ENCODE peak calls at places on chromosomes 6 and 20, in nine cellular contexts. R is heart right ventricle; A is AG09309; O is left ventricle myocardium inferior; F is IMR-90; S is heart left ventricle; Q is CD8-positive, alpha-beta T cell; L is foreskin fibroblast; V is Jurkat, Clone E6-1. Z is an unnamed sample.

GRCh38 chr20:43220612-43221011 is 30.9 kb upstream of the PTPRT start:
- DNase-seq in A (no peak), L (no peak), O (no peak), F (peak; percentile 3), R (no peak), V (no peak), S (no peak), Q (no peak), Z (no peak)

GRCh38 chr20:11333634-11334033 is 584.1 kb upstream of the BTBD3 start:
- DNase-seq in V (no peak), Q (no peak), S (no peak), O (no peak), R (no peak), L (no peak), F (no peak), A (no peak), Z (no peak)

GRCh38 chr6:149313070-149313469 is 4.4 kb upstream of the TAB2 start:
- DNase-seq in Q (no peak), R (no peak), S (no peak), O (no peak), V (no peak), L (no peak), A (no peak), F (no peak), Z (no peak)

GRCh38 chr20:7851031-7851490 is 89.2 kb downstream of the HAO1 start:
- DNase-seq in V (no peak), S (no peak), L (peak; percentile 77), Q (no peak), O (no peak), A (peak; percentile 17), R (no peak), F (peak; percentile 11), Z (no peak)

GRCh38 chr6:166955121-166955864 is 1.1 kb downstream of the RNASET2 start:
- DNase-seq in O (peak; percentile 42), L (peak; percentile 26), V (no peak), S (no peak), F (no peak), Q (peak; percentile 59), R (peak; percentile 24), A (no peak), Z (peak; percentile 49)

GRCh38 chr20:52676282-52676995 is 295.7 kb upstream of the TSHZ2 start:
- DNase-seq in S (no peak), V (no peak), R (no peak), O (no peak), F (no peak), A (no peak), L (no peak), Q (no peak), Z (no peak)

GRCh38 chr20:61662946-61663460 is 402.7 kb downstream of the TAF4 start:
- DNase-seq in V (no peak), O (no peak), S (no peak), L (no peak), F (no peak), R (no peak), A (no peak), Q (no peak), Z (no peak)

GRCh38 chr6:551405-551804 is 105.5 kb downstream of the HUS1B start:
- DNase-seq in L (peak; percentile 72), F (peak; percentile 51), S (no peak), A (no peak), R (no peak), V (no peak), Q (no peak), O (no peak), Z (no peak)

GRCh38 chr6:108078191-108078590 is 3.6 kb upstream of the OSTM1 start:
- DNase-seq in L (no peak), F (no peak), A (no peak), O (no peak), Q (no peak), V (no peak), S (no peak), R (no peak), Z (no peak)

GRCh38 chr6:161544801-161545490 is 271.1 kb upstream of the AGPAT4 start:
- DNase-seq in V (no peak), R (no peak), Q (no peak), F (no peak), O (no peak), A (no peak), S (no peak), L (no peak), Z (no peak)

GRCh38 chr6:35970181-35970580 is 49.3 kb upstream of the SRPK1 start:
- DNase-seq in O (no peak), R (no peak), L (peak; percentile 78), F (peak; percentile 80), A (peak; percentile 33), V (no peak), Q (no peak), S (no peak), Z (no peak)

GRCh38 chr6:157887892-157888291 is 64.8 kb downstream of the SNX9 start:
- DNase-seq in F (no peak), S (no peak), A (no peak), Q (no peak), V (no peak), R (no peak), O (no peak), L (no peak), Z (no peak)

GRCh38 chr6:134288538-134289203 is 29.2 kb downstream of the SGK1 start:
- DNase-seq in R (no peak), Q (no peak), A (peak; percentile 85), V (peak; percentile 68), F (peak; percentile 94), O (no peak), L (peak; percentile 89), S (no peak), Z (peak; percentile 38)

GRCh38 chr6:134289204-134289575 is 28.7 kb downstream of the SGK1 start:
- DNase-seq in S (no peak), V (no peak), L (peak; percentile 58), F (peak; percentile 54), A (no peak), O (no peak), R (no peak), Q (no peak), Z (no peak)

GRCh38 chr6:134291156-134291555 is 26.8 kb downstream of the SGK1 start:
- DNase-seq in S (no peak), O (no peak), F (no peak), Q (no peak), L (no peak), V (no peak), R (no peak), A (no peak), Z (no peak)

GRCh38 chr6:134282816-134283215 is 35.1 kb downstream of the SGK1 start:
- DNase-seq in V (no peak), A (no peak), O (no peak), S (no peak), R (no peak), L (peak; percentile 12), Q (no peak), F (no peak), Z (no peak)

GRCh38 chr6:134287863-134288537 is 29.9 kb downstream of the SGK1 start:
- DNase-seq in F (peak; percentile 74), V (no peak), R (no peak), Q (no peak), S (no peak), A (no peak), L (no peak), O (no peak), Z (no peak)
- H3K4me3 ChIP-seq in F (no peak overlapping the region), V (no peak overlapping the region), R (no peak overlapping the region), Q (no peak overlapping the region), S (no peak overlapping the region), A (no peak overlapping the region), L (no peak overlapping the region), O (no peak overlapping the region), Z (no peak overlapping the region)

GRCh38 chr20:37872161-37872560 is 30.8 kb upstream of the VSTM2L start:
- DNase-seq in R (no peak), V (no peak), A (no peak), S (no peak), O (no peak), Q (no peak), L (no peak), F (no peak), Z (no peak)
- H3K4me3 ChIP-seq in R (no peak overlapping the region), V (no peak overlapping the region), A (no peak overlapping the region), S (no peak overlapping the region), O (no peak overlapping the region), Q (no peak overlapping the region), L (no peak overlapping the region), F (no peak overlapping the region), Z (no peak overlapping the region)

DNA sequence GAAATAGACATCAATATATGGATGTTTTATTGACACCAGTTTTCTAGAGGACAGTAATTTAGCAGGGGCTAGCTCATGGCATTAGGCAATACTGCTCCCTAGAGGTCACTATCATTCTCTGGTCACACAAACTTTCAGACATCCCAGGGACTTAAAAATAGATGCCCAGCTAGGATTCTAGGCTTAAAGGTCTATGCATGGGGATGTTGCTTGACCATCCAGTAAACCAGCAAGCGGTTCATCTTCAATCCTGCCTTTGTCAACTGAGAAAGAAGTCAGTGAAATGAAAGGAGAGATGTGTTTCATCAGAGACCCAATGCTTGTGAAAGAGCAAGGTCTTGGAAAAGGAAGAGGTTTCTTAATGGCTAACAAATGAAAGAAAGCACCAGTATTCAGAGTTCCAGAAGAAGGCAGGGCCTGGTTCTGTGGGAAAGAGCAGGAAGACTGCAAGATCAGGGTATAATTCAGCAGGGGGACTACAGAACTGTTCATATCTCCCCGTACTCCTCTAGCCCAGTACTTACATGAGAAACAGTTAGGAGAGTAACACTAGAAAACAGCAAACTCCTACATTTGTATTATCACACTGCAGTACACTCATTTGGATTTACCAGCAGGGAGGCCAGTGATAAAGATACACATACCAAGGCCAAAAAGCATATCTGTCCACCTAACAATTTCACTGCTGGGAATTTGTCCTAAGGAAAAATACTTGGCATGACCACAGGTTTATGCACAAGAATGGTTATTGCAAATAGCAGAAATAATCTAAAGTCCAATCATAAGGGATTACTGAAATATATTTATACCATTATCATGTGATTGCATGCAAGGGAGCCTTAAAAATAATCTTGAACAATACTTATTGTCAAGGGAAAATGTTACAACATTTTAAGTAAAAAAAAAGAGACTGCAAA is 151.4 kb upstream of the LAMA2 start:
- DNase-seq in Q (no peak), S (no peak), O (no peak), A (peak; percentile 34), F (peak; percentile 66), V (peak; percentile 17), R (no peak), L (peak; percentile 79), Z (no peak)
- H3K4me3 ChIP-seq in Q (no peak overlapping the region), S (no peak overlapping the region), O (no peak overlapping the region), A (no peak overlapping the region), F (no peak overlapping the region), V (no peak overlapping the region), R (no peak overlapping the region), L (no peak overlapping the region), Z (no peak overlapping the region)

GRCh38 chr20:63651942-63652191 is 1.4 kb downstream of the STMN3 start:
- DNase-seq in O (no peak), Q (no peak), V (no peak), R (no peak), A (no peak), L (no peak), S (no peak), F (no peak), Z (peak; percentile 42)
- H3K4me3 ChIP-seq in O (peak overlapping the region; percentile 70), Q (peak overlapping the region; percentile 72), V (peak overlapping the region; percentile 64), R (peak overlapping the region; percentile 60), A (peak overlapping the region; percentile 72), L (peak overlapping the region; percentile 53), S (peak overlapping the region; percentile 65), F (peak overlapping the region; percentile 44), Z (no peak overlapping the region)

GRCh38 chr6:29017428-29017802 is 12.3 kb upstream of the ZNF311 start:
- DNase-seq in A (no peak), F (no peak), R (no peak), Q (no peak), S (no peak), O (no peak), V (no peak), L (no peak), Z (no peak)
- H3K4me3 ChIP-seq in A (no peak overlapping the region), F (no peak overlapping the region), R (no peak overlapping the region), Q (no peak overlapping the region), S (no peak overlapping the region), O (no peak overlapping the region), V (no peak overlapping the region), L (no peak overlapping the region), Z (no peak overlapping the region)

Z was measured in CD4-positive, alpha-beta memory T cell.